ENCODE peak calls at places on chromosomes 3 and 15, in five cellular contexts. C, M, W, L and V are unnamed samples.

GRCh38 chr3:53677406-53677805 is 168.8 kb downstream of the CHDH start:
- DNase-seq in C (peak; percentile 85), M (no peak), W (no peak), L (no peak), V (no peak)

GRCh38 chr15:81275711-81276417 is 48.1 kb downstream of the STARD5 start:
- DNase-seq in C (no peak), M (peak; percentile 37), W (no peak), L (no peak), V (no peak)

GRCh38 chr3:44958406-44958805 is 17.6 kb downstream of the ZDHHC3 start:
- DNase-seq in C (no peak), M (no peak), W (no peak), L (no peak), V (no peak)

GRCh38 chr15:41946970-41947369 is 25.4 kb downstream of the EHD4 start:
- DNase-seq in C (no peak), M (no peak), W (no peak), L (no peak), V (no peak)

GRCh38 chr3:31903686-31904431 is 77.2 kb downstream of the OSBPL10 start:
- DNase-seq in C (no peak), M (no peak), W (no peak), L (no peak), V (no peak)

GRCh38 chr3:30167511-30168135 is 438.8 kb upstream of the TGFBR2 start:
- DNase-seq in C (no peak), M (peak; percentile 60), W (no peak), L (no peak), V (no peak)

GRCh38 chr15:78050441-78050809 is 27.1 kb downstream of the TBC1D2B start:
- DNase-seq in C (no peak), M (no peak), W (no peak), L (no peak), V (no peak)

GRCh38 chr3:101695779-101696372 is 9.4 kb upstream of the RPL24 start:
- DNase-seq in C (peak; percentile 69), M (peak; percentile 52), W (no peak), L (no peak), V (no peak)

GRCh38 chr3:55469957-55470526 is 17.1 kb downstream of the WNT5A start:
- DNase-seq in C (no peak), M (no peak), W (no peak), L (no peak), V (no peak)

GRCh38 chr3:115974940-115975339 is 351.6 kb downstream of the GAP43 start:
- DNase-seq in C (no peak), M (no peak), W (no peak), L (no peak), V (no peak)

GRCh38 chr3:147943265-147943945 is 534.2 kb downstream of the ZIC1 start:
- DNase-seq in C (no peak), M (peak; percentile 94), W (no peak), L (no peak), V (no peak)

DNA sequence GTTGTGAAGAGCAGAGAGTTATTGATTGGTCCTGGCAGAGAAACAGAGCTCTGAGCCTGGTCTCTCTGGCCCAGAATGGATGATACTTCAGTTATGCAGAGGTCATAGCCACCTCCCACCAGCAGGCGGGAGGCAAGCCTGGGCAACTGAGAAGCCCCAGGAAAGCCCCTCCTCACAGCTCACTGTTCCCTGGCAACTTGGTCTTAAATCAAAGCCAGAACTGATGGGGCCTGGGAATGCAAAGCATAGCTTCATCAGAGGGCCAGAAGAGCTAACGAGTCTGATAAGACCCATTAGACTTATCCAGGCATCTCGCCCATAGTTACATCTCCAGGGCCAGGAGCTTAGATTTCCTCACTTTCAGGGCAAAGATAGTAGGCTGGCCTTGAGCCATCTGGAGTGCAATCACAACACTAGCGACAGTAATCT is 5.5 kb upstream of the COLQ start:
- DNase-seq in C (peak; percentile 62), M (peak; percentile 23), W (no peak), L (peak; percentile 58), V (no peak)
- TF ChIP-seq CTCF in C (peak; percentile 59), M (peak; percentile 37), W (no peak), L (no peak), V (peak; percentile 20)

DNA sequence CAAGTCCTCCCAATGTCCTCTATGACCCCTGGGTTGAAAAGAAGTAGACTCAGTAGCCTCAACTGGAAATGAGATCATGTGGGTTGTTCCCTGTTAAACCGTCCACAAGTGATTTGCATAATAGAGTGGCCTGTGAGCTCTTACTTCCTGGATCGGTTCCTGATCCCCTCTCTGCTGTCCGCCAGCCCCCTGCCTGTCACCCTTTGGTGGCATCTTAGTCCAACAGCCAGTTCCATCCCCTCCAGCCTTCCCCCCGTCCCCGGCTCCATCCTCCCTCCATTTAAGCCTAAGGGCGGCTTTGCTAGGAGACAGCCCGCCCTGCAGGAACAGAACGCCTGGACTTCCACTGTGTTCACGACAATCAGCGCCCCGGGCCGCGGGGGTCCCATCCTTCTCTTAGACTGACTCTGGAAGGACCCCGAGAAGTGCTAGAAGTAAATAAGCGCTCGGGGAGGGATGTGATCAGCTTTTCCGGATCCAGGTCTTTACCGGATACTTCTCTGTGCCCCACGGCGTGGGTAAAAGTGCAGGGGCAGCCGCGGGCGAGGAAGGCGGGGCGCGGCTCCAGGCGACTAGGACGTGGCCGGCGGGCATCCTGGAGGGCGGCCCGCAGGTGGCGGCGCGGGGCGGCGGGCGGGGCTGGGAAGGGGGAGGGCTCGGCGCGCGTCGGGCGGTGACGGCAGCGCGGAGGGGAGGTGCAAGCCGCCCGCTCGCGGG is 51.2 kb upstream of the ULK4 start:
- DNase-seq in C (peak; percentile 75), M (peak; percentile 53), W (peak; percentile 86), L (no peak), V (no peak)
- TF ChIP-seq CTCF in C (no peak), M (no peak), W (no peak), L (no peak), V (no peak)

GRCh38 chr15:101057841-101058407 is 138.8 kb downstream of the LRRK1 start:
- DNase-seq in C (no peak), M (no peak), W (no peak), L (no peak), V (no peak)
- TF ChIP-seq CTCF in C (no peak), M (no peak), W (no peak), L (no peak), V (no peak)

DNA sequence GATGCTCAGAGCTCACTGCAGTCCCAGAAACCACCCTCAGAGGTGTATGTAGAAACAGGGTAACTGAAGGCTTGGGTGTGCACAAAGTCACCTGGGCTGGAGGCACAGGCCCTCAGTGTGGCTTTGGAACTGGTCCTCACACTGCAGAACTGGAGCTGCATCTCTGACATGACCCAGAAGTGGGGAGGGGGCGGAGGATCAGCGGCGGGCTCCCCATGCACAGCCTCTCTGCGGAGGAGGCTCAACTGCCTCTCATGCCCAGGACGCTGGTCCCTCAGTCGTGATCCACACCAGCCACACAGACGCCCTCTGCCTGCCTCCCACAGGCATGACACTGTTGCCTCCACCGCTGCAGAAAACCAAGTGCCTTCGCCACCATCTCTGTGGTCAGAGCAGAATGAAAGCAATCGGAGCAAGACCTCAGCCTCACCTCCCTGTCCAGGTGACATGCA is 73.7 kb downstream of the TM2D3 start:
- DNase-seq in C (peak; percentile 47), M (peak; percentile 8), W (no peak), L (no peak), V (no peak)
- TF ChIP-seq CTCF in C (peak; percentile 53), M (peak; percentile 29), W (peak; percentile 32), L (no peak), V (peak; percentile 67)

DNA sequence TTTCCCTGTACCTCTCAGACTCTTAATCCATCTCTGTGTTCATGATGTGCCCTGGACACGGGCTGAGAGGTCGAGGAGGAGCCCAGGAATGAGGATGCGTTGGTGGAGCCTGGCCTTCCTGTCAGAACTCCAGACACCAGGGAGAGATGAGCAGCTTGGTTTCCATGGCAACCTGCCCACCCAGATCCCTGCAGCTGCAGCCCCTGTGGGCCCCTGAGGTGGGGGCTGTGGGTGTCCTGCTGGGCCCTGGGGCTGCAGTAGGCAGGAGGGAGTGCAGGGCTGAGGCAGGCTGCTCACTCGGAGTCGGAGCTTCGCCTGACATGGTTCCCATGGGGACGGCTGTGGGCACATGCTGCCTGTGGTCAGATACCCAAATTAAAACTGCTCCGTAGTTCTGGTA is 7.7 kb upstream of the SCN10A start:
- DNase-seq in C (no peak), M (no peak), W (no peak), L (no peak), V (no peak)
- TF ChIP-seq CTCF in C (no peak), M (no peak), W (no peak), L (no peak), V (no peak)

DNA sequence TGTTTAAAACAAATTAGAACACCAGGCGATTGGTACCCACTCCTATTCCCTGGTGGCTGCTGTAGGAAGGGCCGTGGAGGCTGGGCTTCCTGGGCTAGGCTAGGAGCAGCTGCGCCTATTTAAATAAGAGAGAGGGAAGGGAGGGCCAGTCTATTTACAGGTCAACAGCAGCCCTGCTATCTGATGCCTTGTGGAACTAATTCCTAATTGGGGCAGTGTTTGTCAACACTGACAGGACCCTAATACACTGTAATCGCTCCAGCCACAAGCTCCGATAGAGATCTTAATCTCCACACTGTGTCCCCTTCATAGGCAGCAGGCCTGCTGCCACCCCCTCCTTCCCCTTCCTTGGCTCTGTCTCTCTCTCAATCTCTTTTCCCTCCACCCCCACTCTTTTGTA is 116.9 kb upstream of the SOX14 start:
- DNase-seq in C (no peak), M (no peak), W (no peak), L (no peak), V (no peak)
- TF ChIP-seq CTCF in C (no peak), M (no peak), W (no peak), L (no peak), V (no peak)

GRCh38 chr15:52678036-52678467 is 1.1 kb downstream of the ATOSA start:
- DNase-seq in C (peak; percentile 63), M (peak; percentile 69), W (peak; percentile 58), L (peak; percentile 75), V (no peak)

GRCh38 chr15:52680756-52681155 is 1.6 kb upstream of the ATOSA start:
- DNase-seq in C (no peak), M (no peak), W (no peak), L (no peak), V (no peak)

GRCh38 chr15:52678468-52679231 is 538 bp downstream of the ATOSA start:
- DNase-seq in C (peak; percentile 77), M (peak; percentile 66), W (peak; percentile 81), L (peak; percentile 70), V (peak; percentile 93)

GRCh38 chr15:52680041-52680391 is 828 bp upstream of the ATOSA start:
- DNase-seq in C (no peak), M (peak; percentile 38), W (no peak), L (no peak), V (no peak)

DNA sequence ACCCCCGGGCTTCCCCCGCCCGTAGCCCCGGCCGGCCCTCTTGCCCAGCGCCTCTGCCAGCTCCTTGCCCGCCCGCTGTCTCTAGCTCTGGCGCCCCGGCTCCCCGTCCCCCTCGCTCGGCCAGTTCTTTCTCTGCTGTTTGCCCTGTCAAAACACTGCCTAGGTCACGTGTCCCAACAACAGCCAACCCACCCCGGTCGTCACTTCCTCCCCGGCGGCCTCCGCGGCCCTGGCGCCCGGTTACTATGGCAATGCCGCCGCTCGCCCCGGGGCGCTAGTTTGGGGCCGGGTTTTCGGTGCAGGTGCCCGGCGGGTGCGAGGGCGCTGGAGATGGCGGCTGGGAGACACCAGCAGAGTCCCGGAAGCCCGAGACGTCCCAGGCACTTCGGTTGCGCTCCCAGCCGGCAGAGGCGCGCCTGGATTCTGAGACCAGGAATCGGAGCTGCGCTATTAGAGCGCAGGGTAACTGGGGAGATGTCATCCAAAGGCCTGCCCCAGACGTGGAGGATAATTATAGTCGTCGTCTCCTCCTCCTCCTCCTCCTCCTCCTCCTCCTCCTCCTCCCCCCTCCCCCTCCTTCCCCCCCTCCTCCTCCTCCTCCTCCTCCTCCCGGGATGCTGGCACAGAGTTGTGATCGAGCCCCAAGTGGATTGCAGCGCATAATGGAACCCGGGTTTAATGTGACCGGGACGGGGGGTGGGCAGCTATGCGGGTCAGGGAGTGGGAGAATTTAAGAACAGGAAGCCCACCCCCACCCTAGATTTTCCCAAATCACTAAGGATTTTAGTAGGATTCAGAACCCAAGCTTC is at the start of gene ATOSA:
- DNase-seq in C (peak; percentile 93), M (peak; percentile 83), W (peak; percentile 95), L (peak; percentile 95), V (peak; percentile 97)
- TF ChIP-seq CTCF in C (no peak), M (no peak), W (peak; percentile 22), L (no peak), V (no peak)